ENCODE peak calls at places on chromosomes 6 and 20, in four cellular contexts. X, Z, C and Q are unnamed samples.

GRCh38 chr6:8556370-8557018 is 121.1 kb upstream of the SLC35B3 start:
- DNase-seq in X (no peak), Z (no peak), C (no peak), Q (no peak)

GRCh38 chr6:34055223-34055933 is 90.5 kb downstream of the GRM4 start:
- DNase-seq in X (peak), Z (no peak), C (peak), Q (peak)

GRCh38 chr6:116382587-116382986 is 11.8 kb downstream of the DSE start:
- DNase-seq in X (no peak), Z (no peak), C (no peak), Q (no peak)

GRCh38 chr6:44960898-44961297 is 367.2 kb upstream of the RUNX2 start:
- DNase-seq in X (no peak), Z (no peak), C (no peak), Q (no peak)

GRCh38 chr6:79525272-79526100 is 11.7 kb downstream of the LCA5 start:
- DNase-seq in X (no peak), Z (no peak), C (no peak), Q (no peak)

GRCh38 chr6:56555438-56555872 is 87.2 kb downstream of the DST start:
- DNase-seq in X (no peak), Z (peak), C (no peak), Q (no peak)

GRCh38 chr20:7742479-7742878 is 197.8 kb downstream of the HAO1 start:
- DNase-seq in X (no peak), Z (no peak), C (no peak), Q (no peak)

GRCh38 chr6:127022297-127022696 is 96.2 kb upstream of the RSPO3 start:
- DNase-seq in X (no peak), Z (no peak), C (no peak), Q (no peak)

GRCh38 chr20:31712112-31712553 is 10.5 kb downstream of the BCL2L1 start:
- DNase-seq in X (no peak), Z (no peak), C (no peak), Q (no peak)